ENCODE peak calls at places on chromosomes 1 and 21, in eight cellular contexts. One of them, this sample, is unnamed.

GRCh38 chr1:61055110-61055614 is 27.2 kb upstream of the NFIA start:
- DNase-seq in AG10803: no peak
- DNase-seq in pancreas: no peak
- DNase-seq in activated T-helper 1 cell treated with Interleukin-2 at 50 U/mL for 16 hours: no peak
- DNase-seq in glutamatergic neuron: no peak
- DNase-seq in dermis microvascular lymphatic vessel endothelial cell: peak
- DNase-seq in HuH-7.5: no peak
- DNase-seq in uterus: no peak
- DNase-seq in this sample: no peak

GRCh38 chr1:167474191-167474641 is 44.1 kb downstream of the CD247 start:
- DNase-seq in uterus: no peak
- DNase-seq in dermis microvascular lymphatic vessel endothelial cell: no peak
- DNase-seq in AG10803: no peak
- DNase-seq in pancreas: no peak
- DNase-seq in activated T-helper 1 cell treated with Interleukin-2 at 50 U/mL for 16 hours: no peak
- DNase-seq in HuH-7.5: no peak
- DNase-seq in glutamatergic neuron: no peak
- DNase-seq in this sample: no peak

GRCh38 chr1:11456970-11457369 is 22.0 kb upstream of the DISP3 start:
- DNase-seq in uterus: no peak
- DNase-seq in activated T-helper 1 cell treated with Interleukin-2 at 50 U/mL for 16 hours: no peak
- DNase-seq in dermis microvascular lymphatic vessel endothelial cell: no peak
- DNase-seq in pancreas: no peak
- DNase-seq in AG10803: no peak
- DNase-seq in HuH-7.5: no peak
- DNase-seq in glutamatergic neuron: no peak
- DNase-seq in this sample: no peak

GRCh38 chr1:231049121-231049979 is 9.3 kb upstream of the FAM89A start:
- DNase-seq in glutamatergic neuron: no peak
- DNase-seq in pancreas: no peak
- DNase-seq in HuH-7.5: no peak
- DNase-seq in uterus: no peak
- DNase-seq in AG10803: no peak
- DNase-seq in activated T-helper 1 cell treated with Interleukin-2 at 50 U/mL for 16 hours: no peak
- DNase-seq in dermis microvascular lymphatic vessel endothelial cell: no peak
- DNase-seq in this sample: no peak

GRCh38 chr1:213719462-213719861 is 268.3 kb upstream of the PROX1 start:
- DNase-seq in pancreas: no peak
- DNase-seq in uterus: no peak
- DNase-seq in AG10803: no peak
- DNase-seq in glutamatergic neuron: no peak
- DNase-seq in dermis microvascular lymphatic vessel endothelial cell: no peak
- DNase-seq in activated T-helper 1 cell treated with Interleukin-2 at 50 U/mL for 16 hours: no peak
- DNase-seq in HuH-7.5: no peak
- DNase-seq in this sample: no peak

GRCh38 chr1:245197911-245198379 is 43.2 kb downstream of the KIF26B start:
- DNase-seq in HuH-7.5: no peak
- DNase-seq in pancreas: no peak
- DNase-seq in dermis microvascular lymphatic vessel endothelial cell: peak
- DNase-seq in AG10803: peak
- DNase-seq in glutamatergic neuron: no peak
- DNase-seq in uterus: no peak
- DNase-seq in activated T-helper 1 cell treated with Interleukin-2 at 50 U/mL for 16 hours: no peak
- DNase-seq in this sample: no peak

GRCh38 chr21:34589511-34590282 is 25.2 kb downstream of the RCAN1 start:
- DNase-seq in HuH-7.5: no peak
- DNase-seq in glutamatergic neuron: no peak
- DNase-seq in dermis microvascular lymphatic vessel endothelial cell: peak
- DNase-seq in uterus: no peak
- DNase-seq in pancreas: peak
- DNase-seq in activated T-helper 1 cell treated with Interleukin-2 at 50 U/mL for 16 hours: no peak
- DNase-seq in AG10803: no peak
- DNase-seq in this sample: no peak

GRCh38 chr1:175597969-175598765 is 145.2 kb downstream of the TNR start:
- DNase-seq in dermis microvascular lymphatic vessel endothelial cell: peak
- DNase-seq in uterus: no peak
- DNase-seq in pancreas: no peak
- DNase-seq in glutamatergic neuron: no peak
- DNase-seq in HuH-7.5: no peak
- DNase-seq in activated T-helper 1 cell treated with Interleukin-2 at 50 U/mL for 16 hours: no peak
- DNase-seq in AG10803: peak
- DNase-seq in this sample: no peak

GRCh38 chr1:236204656-236205055 is 62.3 kb downstream of the GPR137B start:
- DNase-seq in uterus: no peak
- DNase-seq in AG10803: no peak
- DNase-seq in HuH-7.5: no peak
- DNase-seq in activated T-helper 1 cell treated with Interleukin-2 at 50 U/mL for 16 hours: no peak
- DNase-seq in glutamatergic neuron: no peak
- DNase-seq in dermis microvascular lymphatic vessel endothelial cell: no peak
- DNase-seq in pancreas: no peak
- DNase-seq in this sample: no peak

GRCh38 chr1:210361665-210362064 is 33.0 kb downstream of the HHAT start:
- DNase-seq in activated T-helper 1 cell treated with Interleukin-2 at 50 U/mL for 16 hours: no peak
- DNase-seq in pancreas: no peak
- DNase-seq in AG10803: no peak
- DNase-seq in uterus: no peak
- DNase-seq in HuH-7.5: no peak
- DNase-seq in dermis microvascular lymphatic vessel endothelial cell: no peak
- DNase-seq in glutamatergic neuron: no peak
- DNase-seq in this sample: no peak

GRCh38 chr1:236425031-236425663 is 31.1 kb downstream of the EDARADD start:
- DNase-seq in HuH-7.5: no peak
- DNase-seq in AG10803: no peak
- DNase-seq in pancreas: no peak
- DNase-seq in activated T-helper 1 cell treated with Interleukin-2 at 50 U/mL for 16 hours: no peak
- DNase-seq in dermis microvascular lymphatic vessel endothelial cell: no peak
- DNase-seq in glutamatergic neuron: no peak
- DNase-seq in uterus: no peak
- DNase-seq in this sample: no peak

GRCh38 chr21:14482165-14482564 is 64.0 kb downstream of the SAMSN1 start:
- DNase-seq in uterus: no peak
- DNase-seq in activated T-helper 1 cell treated with Interleukin-2 at 50 U/mL for 16 hours: no peak
- DNase-seq in HuH-7.5: no peak
- DNase-seq in glutamatergic neuron: no peak
- DNase-seq in AG10803: no peak
- DNase-seq in dermis microvascular lymphatic vessel endothelial cell: no peak
- DNase-seq in pancreas: no peak
- DNase-seq in this sample: no peak

GRCh38 chr1:10939654-10940450 is 72.6 kb upstream of the TARDBP start:
- DNase-seq in activated T-helper 1 cell treated with Interleukin-2 at 50 U/mL for 16 hours: no peak
- DNase-seq in HuH-7.5: no peak
- DNase-seq in pancreas: no peak
- DNase-seq in AG10803: peak
- DNase-seq in dermis microvascular lymphatic vessel endothelial cell: no peak
- DNase-seq in glutamatergic neuron: no peak
- DNase-seq in uterus: no peak
- DNase-seq in this sample: no peak

GRCh38 chr1:54371038-54371935 is 34.9 kb downstream of the SSBP3 start:
- DNase-seq in AG10803: no peak
- DNase-seq in uterus: no peak
- DNase-seq in activated T-helper 1 cell treated with Interleukin-2 at 50 U/mL for 16 hours: no peak
- DNase-seq in pancreas: peak
- DNase-seq in glutamatergic neuron: no peak
- DNase-seq in dermis microvascular lymphatic vessel endothelial cell: no peak
- DNase-seq in HuH-7.5: no peak
- DNase-seq in this sample: no peak

GRCh38 chr1:170910273-170910672 is 25.1 kb upstream of the MROH9 start:
- DNase-seq in glutamatergic neuron: no peak
- DNase-seq in dermis microvascular lymphatic vessel endothelial cell: peak
- DNase-seq in HuH-7.5: no peak
- DNase-seq in pancreas: no peak
- DNase-seq in AG10803: peak
- DNase-seq in uterus: no peak
- DNase-seq in activated T-helper 1 cell treated with Interleukin-2 at 50 U/mL for 16 hours: no peak
- DNase-seq in this sample: no peak

GRCh38 chr1:34985063-34985770 is at the start of gene TMEM35B:
- DNase-seq in dermis microvascular lymphatic vessel endothelial cell: peak
- DNase-seq in pancreas: peak
- DNase-seq in AG10803: peak
- DNase-seq in activated T-helper 1 cell treated with Interleukin-2 at 50 U/mL for 16 hours: peak
- DNase-seq in uterus: peak
- DNase-seq in HuH-7.5: peak
- DNase-seq in glutamatergic neuron: peak
- DNase-seq in this sample: peak

GRCh38 chr1:225767591-225768540 is 9.8 kb upstream of the SRP9 start:
- DNase-seq in HuH-7.5: peak
- DNase-seq in activated T-helper 1 cell treated with Interleukin-2 at 50 U/mL for 16 hours: no peak
- DNase-seq in uterus: peak
- DNase-seq in pancreas: peak
- DNase-seq in glutamatergic neuron: no peak
- DNase-seq in dermis microvascular lymphatic vessel endothelial cell: peak
- DNase-seq in AG10803: peak
- DNase-seq in this sample: peak

GRCh38 chr21:46155514-46156377 is at the start of gene FTCD:
- DNase-seq in glutamatergic neuron: peak
- DNase-seq in AG10803: no peak
- DNase-seq in HuH-7.5: no peak
- DNase-seq in uterus: peak
- DNase-seq in activated T-helper 1 cell treated with Interleukin-2 at 50 U/mL for 16 hours: no peak
- DNase-seq in dermis microvascular lymphatic vessel endothelial cell: no peak
- DNase-seq in pancreas: peak
- DNase-seq in this sample: peak

GRCh38 chr1:209404577-209404976 is 178.9 kb upstream of the CAMK1G start:
- DNase-seq in activated T-helper 1 cell treated with Interleukin-2 at 50 U/mL for 16 hours: no peak
- DNase-seq in uterus: peak
- DNase-seq in AG10803: no peak
- DNase-seq in dermis microvascular lymphatic vessel endothelial cell: no peak
- DNase-seq in glutamatergic neuron: no peak
- DNase-seq in pancreas: no peak
- DNase-seq in HuH-7.5: no peak
- DNase-seq in this sample: no peak

GRCh38 chr1:34057347-34057746 is 107.7 kb downstream of the CSMD2 start:
- DNase-seq in activated T-helper 1 cell treated with Interleukin-2 at 50 U/mL for 16 hours: no peak
- DNase-seq in glutamatergic neuron: no peak
- DNase-seq in HuH-7.5: no peak
- DNase-seq in pancreas: no peak
- DNase-seq in dermis microvascular lymphatic vessel endothelial cell: no peak
- DNase-seq in uterus: no peak
- DNase-seq in AG10803: no peak
- DNase-seq in this sample: no peak

GRCh38 chr1:27318596-27318995 is 3.4 kb upstream of the TMEM222 start:
- DNase-seq in HuH-7.5: no peak
- DNase-seq in AG10803: peak
- DNase-seq in dermis microvascular lymphatic vessel endothelial cell: no peak
- DNase-seq in glutamatergic neuron: no peak
- DNase-seq in activated T-helper 1 cell treated with Interleukin-2 at 50 U/mL for 16 hours: no peak
- DNase-seq in uterus: no peak
- DNase-seq in pancreas: no peak
- DNase-seq in this sample: no peak

GRCh38 chr1:39288735-39289465 is 84.4 kb downstream of the MACF1 start:
- DNase-seq in dermis microvascular lymphatic vessel endothelial cell: peak
- DNase-seq in AG10803: peak
- DNase-seq in activated T-helper 1 cell treated with Interleukin-2 at 50 U/mL for 16 hours: no peak
- DNase-seq in pancreas: no peak
- DNase-seq in HuH-7.5: no peak
- DNase-seq in uterus: no peak
- DNase-seq in glutamatergic neuron: no peak
- DNase-seq in this sample: no peak

This sample was measured in kidney.